ENCODE peak calls at places on chromosomes 4 and X, in eight cellular contexts. M, Q, Y, A, S, U, P and I are unnamed samples.

GRCh38 chr4:183821090-183821853 is 83.8 kb upstream of the STOX2 start:
- DNase-seq in S (no peak), M (no peak), Q (no peak), Y (no peak), P (no peak), A (no peak), U (no peak), I (no peak)

GRCh38 chr4:19791422-19792113 is 460.1 kb upstream of the SLIT2 start:
- DNase-seq in Q (no peak), Y (no peak), M (no peak), U (no peak), P (no peak), A (peak; percentile 21), S (no peak), I (no peak)

GRCh38 chr4:38911257-38911656 is 43.7 kb downstream of the FAM114A1 start:
- DNase-seq in P (no peak), M (no peak), Y (no peak), Q (no peak), S (no peak), U (no peak), A (no peak), I (no peak)

GRCh38 chr4:98873059-98873458 is 55.9 kb downstream of the EIF4E start:
- DNase-seq in S (no peak), U (no peak), M (no peak), P (no peak), Y (no peak), A (peak; percentile 59), Q (no peak), I (no peak)

GRCh38 chr4:2489081-2489805 is 20.3 kb downstream of the RNF4 start:
- DNase-seq in Q (no peak), U (no peak), P (no peak), M (no peak), A (no peak), S (no peak), Y (no peak), I (no peak)

GRCh38 chrX:21944136-21944615 is 3.7 kb downstream of the SMS start:
- DNase-seq in M (no peak), P (no peak), Y (no peak), U (no peak), S (no peak), Q (no peak), A (no peak), I (no peak)

GRCh38 chr4:1846580-1846979 is 9.4 kb downstream of the LETM1 start:
- DNase-seq in U (no peak), M (no peak), Q (no peak), P (no peak), Y (no peak), A (no peak), S (no peak), I (no peak)

GRCh38 chrX:30530591-30530990 is 47.0 kb downstream of the TASL start:
- DNase-seq in A (peak; percentile 76), U (no peak), Q (no peak), M (no peak), P (no peak), S (no peak), Y (no peak), I (no peak)

GRCh38 chr4:566035-566434 is 10.1 kb downstream of the TMEM271 start:
- DNase-seq in Q (no peak), Y (no peak), M (no peak), P (no peak), S (no peak), A (no peak), U (no peak), I (no peak)

GRCh38 chr4:102564399-102564921 is 63.3 kb downstream of the NFKB1 start:
- DNase-seq in A (peak; percentile 85), U (no peak), S (no peak), Y (no peak), M (no peak), P (no peak), Q (peak; percentile 14), I (no peak)

GRCh38 chrX:64204252-64204651 is 1.3 kb downstream of the AMER1 start:
- DNase-seq in Y (peak; percentile 69), U (no peak), M (no peak), A (peak; percentile 46), Q (no peak), P (no peak), S (no peak), I (no peak)

GRCh38 chrX:38807873-38808272 is 6.6 kb downstream of the MID1IP1 start:
- DNase-seq in P (no peak), S (no peak), Q (no peak), M (no peak), U (no peak), Y (no peak), A (peak; percentile 16), I (no peak)

GRCh38 chr4:124278477-124278876 is 434.1 kb downstream of the ANKRD50 start:
- DNase-seq in Y (no peak), P (no peak), A (peak; percentile 20), U (no peak), Q (no peak), M (no peak), S (no peak), I (no peak)

GRCh38 chr4:3315566-3315965 is 22.7 kb downstream of the RGS12 start:
- DNase-seq in U (no peak), P (no peak), M (no peak), Q (no peak), S (no peak), Y (no peak), A (no peak), I (no peak)

GRCh38 chr4:151227731-151228130 is 49.2 kb upstream of the PRSS48 start:
- DNase-seq in M (peak; percentile 81), U (no peak), Y (peak; percentile 85), A (peak; percentile 93), S (no peak), Q (no peak), P (no peak), I (no peak)
- H3K27ac ChIP-seq in M (peak overlapping the region; percentile 96), U (no peak overlapping the region), Y (peak overlapping the region; percentile 64), A (peak overlapping the region; percentile 90), S (no peak overlapping the region), Q (no peak overlapping the region), P (no peak overlapping the region), I (no peak overlapping the region)

GRCh38 chr4:163702736-163703135 is 208.2 kb downstream of the TMA16 start:
- DNase-seq in Q (no peak), A (no peak), M (no peak), S (no peak), Y (no peak), U (no peak), P (no peak), I (no peak)
- H3K27ac ChIP-seq in Q (no peak overlapping the region), A (no peak overlapping the region), M (no peak overlapping the region), S (no peak overlapping the region), Y (no peak overlapping the region), U (no peak overlapping the region), P (no peak overlapping the region), I (no peak overlapping the region)

DNA sequence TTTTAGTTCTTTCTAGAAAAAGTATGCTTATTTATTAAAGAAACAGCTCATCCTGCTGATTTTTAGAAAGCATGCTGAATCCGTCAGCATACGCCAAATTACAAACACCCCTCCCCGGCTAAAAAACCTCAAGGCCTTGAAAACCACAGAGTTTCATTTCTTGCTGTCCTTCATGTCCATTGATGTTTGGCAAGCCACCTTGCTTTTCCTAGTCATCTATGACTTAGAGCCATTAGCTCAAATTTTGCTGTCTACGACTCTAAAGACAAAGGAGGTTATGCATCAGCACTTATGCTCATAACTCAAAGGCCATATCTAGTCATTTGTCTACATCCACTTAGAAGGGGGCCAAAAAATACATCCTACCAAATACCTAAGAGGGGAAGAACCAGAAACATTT is 925.0 kb downstream of the PCDH7 start:
- DNase-seq in A (no peak), Y (no peak), P (no peak), M (no peak), U (no peak), S (no peak), Q (no peak), I (no peak)
- H3K27ac ChIP-seq in A (no peak overlapping the region), Y (no peak overlapping the region), P (no peak overlapping the region), M (no peak overlapping the region), U (no peak overlapping the region), S (no peak overlapping the region), Q (no peak overlapping the region), I (no peak overlapping the region)

DNA sequence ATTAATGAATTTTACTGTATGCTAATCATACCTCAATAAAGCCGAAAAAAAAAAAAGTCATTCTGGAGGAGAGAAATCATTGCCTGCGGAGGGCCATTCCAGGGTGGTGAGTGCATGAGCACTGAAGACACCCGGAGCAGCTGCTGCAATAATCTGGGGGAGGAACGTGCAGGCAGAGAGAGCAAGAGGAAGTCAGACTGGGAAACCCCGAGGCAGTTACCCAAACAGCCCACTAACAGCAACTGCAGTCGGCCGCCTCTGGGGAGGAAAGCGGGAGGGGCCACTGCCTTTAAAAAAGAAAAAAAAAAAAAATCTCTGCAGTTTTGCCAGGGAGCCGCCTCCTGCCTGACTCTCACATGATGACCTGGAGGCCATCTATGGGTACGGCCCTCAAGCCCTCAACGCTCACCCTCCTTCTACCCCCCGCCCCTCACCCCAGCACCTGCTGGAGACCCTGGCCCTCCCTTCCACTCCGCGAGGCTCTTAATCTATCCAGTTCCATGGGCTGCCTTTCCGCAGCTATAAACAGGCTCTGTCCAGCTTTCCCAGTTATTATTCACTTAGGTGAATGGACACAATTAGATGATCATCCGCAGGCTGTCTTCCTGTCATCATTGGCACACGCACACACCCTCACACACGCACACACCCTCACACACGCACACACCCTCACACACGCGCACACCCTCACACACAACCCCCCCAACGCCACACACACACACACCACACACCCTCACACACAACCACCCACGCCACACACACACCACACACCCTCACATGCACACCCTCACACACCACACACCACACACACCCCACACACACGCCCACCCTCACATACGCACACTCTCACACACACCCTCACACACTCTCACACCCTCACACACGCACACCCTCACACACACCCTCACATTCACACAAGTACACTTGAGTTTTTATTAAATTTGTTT is 3.4 kb upstream of the AVPR2 start:
- DNase-seq in S (peak; percentile 56), P (peak; percentile 63), Y (peak; percentile 86), A (peak; percentile 89), Q (peak; percentile 97), M (peak; percentile 28), U (peak; percentile 68), I (peak; percentile 47)
- H3K27ac ChIP-seq in S (no peak overlapping the region), P (no peak overlapping the region), Y (peak overlapping the region; percentile 49), A (no peak overlapping the region), Q (peak overlapping the region; percentile 40), M (no peak overlapping the region), U (peak overlapping the region; percentile 17), I (no peak overlapping the region)

GRCh38 chrX:120036704-120037103 is 40.8 kb downstream of the RHOXF2B start:
- DNase-seq in U (no peak), Y (no peak), P (no peak), M (no peak), Q (no peak), S (no peak), A (no peak), I (no peak)
- H3K27ac ChIP-seq in U (no peak overlapping the region), Y (no peak overlapping the region), P (no peak overlapping the region), M (no peak overlapping the region), Q (no peak overlapping the region), S (no peak overlapping the region), A (no peak overlapping the region), I (no peak overlapping the region)